ENCODE peak calls at places on chromosome 1, in eight cellular contexts. A is CD4-positive, alpha-beta T cell; G is left ventricle myocardium inferior; O is nephron progenitor cell; J is heart right ventricle; M is lung; X is lower leg skin; K is neural crest cell. H is an unnamed sample.

GRCh38 chr1:43622471-43622870 is 27.5 kb upstream of the KDM4A start:
- DNase-seq in A (no peak), G (no peak), O (no peak), J (no peak), M (no peak), X (no peak), K (no peak), H (no peak)

GRCh38 chr1:7401814-7402547 is 369.1 kb upstream of the VAMP3 start:
- DNase-seq in A (no peak), G (no peak), O (no peak), J (no peak), M (peak; percentile 29), X (peak; percentile 33), K (peak; percentile 0), H (no peak)

GRCh38 chr1:71463144-71463543 is 382.3 kb upstream of the ZRANB2 start:
- DNase-seq in A (no peak), G (no peak), O (no peak), J (no peak), M (no peak), X (no peak), K (no peak), H (no peak)

GRCh38 chr1:229572286-229572685 is 13.8 kb upstream of the ABCB10 start:
- DNase-seq in A (no peak), G (no peak), O (no peak), J (no peak), M (no peak), X (no peak), K (no peak), H (no peak)

GRCh38 chr1:231338270-231339128 is at the start of gene SPRTN:
- DNase-seq in A (no peak), G (no peak), O (peak; percentile 91), J (no peak), M (no peak), X (no peak), K (no peak), H (no peak)

GRCh38 chr1:231776006-231776707 is 149.6 kb downstream of the DISC1 start:
- DNase-seq in A (no peak), G (no peak), O (no peak), J (no peak), M (no peak), X (no peak), K (no peak), H (no peak)

GRCh38 chr1:111738436-111739221 is 566 bp downstream of the INKA2 start:
- DNase-seq in A (no peak), G (peak; percentile 82), O (peak; percentile 69), J (peak; percentile 85), M (peak; percentile 67), X (peak; percentile 52), K (peak; percentile 14), H (peak; percentile 32)

GRCh38 chr1:43796111-43796581 is 88.8 kb downstream of the ST3GAL3 start:
- DNase-seq in A (no peak), G (no peak), O (no peak), J (no peak), M (no peak), X (no peak), K (no peak), H (no peak)

GRCh38 chr1:89894210-89894668 is 73.4 kb downstream of the LRRC8D start:
- DNase-seq in A (no peak), G (no peak), O (no peak), J (no peak), M (no peak), X (no peak), K (no peak), H (no peak)

GRCh38 chr1:208866351-208866750 is 622.2 kb upstream of the PLXNA2 start:
- DNase-seq in A (no peak), G (no peak), O (no peak), J (no peak), M (no peak), X (no peak), K (no peak), H (no peak)

GRCh38 chr1:151759241-151759640 is 4.1 kb downstream of the MRPL9 start:
- DNase-seq in A (no peak), G (no peak), O (no peak), J (no peak), M (no peak), X (no peak), K (no peak), H (no peak)

GRCh38 chr1:195791796-195792195 is 816.4 kb downstream of the KCNT2 start:
- DNase-seq in A (no peak), G (no peak), O (no peak), J (no peak), M (no peak), X (no peak), K (no peak), H (no peak)

GRCh38 chr1:70385477-70385876 is 25.6 kb upstream of the CTH start:
- DNase-seq in A (no peak), G (no peak), O (no peak), J (no peak), M (no peak), X (no peak), K (no peak), H (no peak)

GRCh38 chr1:32813941-32814739 is 3.0 kb downstream of the YARS1 start:
- DNase-seq in A (no peak), G (no peak), O (no peak), J (no peak), M (no peak), X (no peak), K (no peak), H (no peak)

GRCh38 chr1:51305371-51305823 is 25.0 kb downstream of the TTC39A start:
- DNase-seq in A (no peak), G (no peak), O (peak; percentile 14), J (no peak), M (no peak), X (no peak), K (no peak), H (no peak)

GRCh38 chr1:232923739-232924386 is 26.5 kb upstream of the NTPCR start:
- DNase-seq in A (peak; percentile 19), G (no peak), O (no peak), J (no peak), M (no peak), X (no peak), K (no peak), H (no peak)

GRCh38 chr1:52602328-52603300 is at the start of gene GPX7:
- DNase-seq in A (peak; percentile 56), G (peak; percentile 50), O (peak; percentile 68), J (peak; percentile 49), M (peak; percentile 38), X (no peak), K (peak; percentile 25), H (peak; percentile 61)

GRCh38 chr1:227318003-227318851 is at the start of gene CDC42BPA:
- DNase-seq in A (peak; percentile 2), G (peak; percentile 89), O (peak; percentile 83), J (peak; percentile 87), M (peak; percentile 86), X (peak; percentile 65), K (peak; percentile 73), H (no peak)

GRCh38 chr1:187010571-187011309 is 182.0 kb downstream of the PLA2G4A start:
- DNase-seq in A (no peak), G (no peak), O (no peak), J (no peak), M (no peak), X (no peak), K (no peak), H (no peak)

GRCh38 chr1:116494351-116494692 is 76.5 kb downstream of the CD58 start:
- DNase-seq in A (no peak), G (no peak), O (no peak), J (no peak), M (no peak), X (no peak), K (peak; percentile 32), H (no peak)

GRCh38 chr1:27979151-27979858 is 19.5 kb downstream of the XKR8 start:
- DNase-seq in A (no peak), G (no peak), O (no peak), J (no peak), M (no peak), X (no peak), K (no peak), H (no peak)

GRCh38 chr1:201020647-201021332 is 2.7 kb downstream of the KIF21B start:
- DNase-seq in A (no peak), G (no peak), O (peak; percentile 53), J (no peak), M (no peak), X (no peak), K (no peak), H (no peak)

GRCh38 chr1:48216941-48217340 is 5.6 kb upstream of the SLC5A9 start:
- DNase-seq in A (no peak), G (no peak), O (no peak), J (no peak), M (no peak), X (no peak), K (no peak), H (no peak)
- TF ChIP-seq CTCF in A (no peak), G (no peak), O (no peak), J (no peak), M (no peak), X (no peak), K (no peak), H (no peak)

DNA sequence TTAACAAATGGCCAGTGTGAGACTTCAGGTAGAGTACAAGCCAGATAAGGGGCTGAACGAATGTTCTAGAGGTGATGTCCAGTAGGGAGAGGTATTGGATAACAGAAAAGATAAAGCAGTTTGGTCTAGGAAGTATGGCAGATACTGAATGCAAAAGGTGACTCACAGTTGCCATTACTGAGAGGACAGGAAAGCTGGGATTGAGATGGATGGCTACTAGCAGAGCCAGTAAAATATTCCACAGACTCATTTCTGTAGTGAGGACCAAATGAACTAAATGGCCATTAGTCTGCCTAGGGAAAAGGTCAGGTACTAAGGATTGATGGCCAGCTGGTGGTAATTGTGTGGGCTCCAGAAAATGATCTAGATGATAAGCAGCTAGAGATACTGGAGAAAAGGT is 11.5 kb downstream of the MACO1 start:
- DNase-seq in A (no peak), G (no peak), O (no peak), J (no peak), M (no peak), X (no peak), K (no peak), H (no peak)
- TF ChIP-seq CTCF in A (no peak), G (no peak), O (no peak), J (no peak), M (no peak), X (no peak), K (no peak), H (no peak)

DNA sequence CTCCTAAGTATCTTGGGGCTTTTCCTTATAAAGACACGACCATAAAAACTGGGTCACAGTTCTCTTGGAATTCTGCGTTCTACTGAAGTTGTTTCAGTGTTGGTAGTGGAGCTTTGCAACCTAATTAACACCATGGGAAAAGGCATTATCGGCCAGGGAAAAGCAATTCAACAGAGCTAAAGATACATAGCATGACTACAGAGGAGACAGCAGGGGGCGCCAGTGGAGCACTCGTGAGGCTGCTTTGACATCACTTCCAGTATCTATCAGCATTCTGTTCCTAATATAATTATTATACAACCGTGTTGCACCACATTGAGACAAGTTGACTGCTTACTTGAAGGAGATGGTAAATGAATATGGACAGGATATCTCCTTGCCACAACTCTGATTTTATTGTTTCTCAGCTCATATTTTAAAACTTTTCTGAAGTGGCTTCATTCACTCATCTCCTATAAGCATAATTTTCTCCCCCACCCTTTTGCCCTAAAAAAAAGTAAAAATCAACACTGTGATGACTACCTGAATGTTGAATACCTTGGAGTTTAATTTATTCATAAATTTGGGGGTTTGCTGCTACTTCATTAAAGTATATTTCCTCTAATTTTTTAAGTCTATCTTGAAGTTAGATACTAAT is 39.4 kb downstream of the ZP4 start:
- DNase-seq in A (no peak), G (no peak), O (peak; percentile 78), J (no peak), M (no peak), X (no peak), K (peak; percentile 62), H (no peak)
- TF ChIP-seq CTCF in A (no peak), G (peak; percentile 33), O (peak; percentile 73), J (peak; percentile 22), M (no peak), X (no peak), K (peak; percentile 79), H (no peak)

GRCh38 chr1:1796466-1796865 is 18.2 kb upstream of the NADK start:
- DNase-seq in A (no peak), G (no peak), O (no peak), J (no peak), M (no peak), X (no peak), K (no peak), H (no peak)
- TF ChIP-seq CTCF in A (peak; percentile 30), G (peak; percentile 30), O (no peak), J (no peak), M (no peak), X (no peak), K (peak; percentile 23), H (no peak)

H was measured in natural killer cell.